ENCODE peak calls at places on chromosomes 5 and 9, in four cellular contexts. C, Z, R and G are unnamed samples.

GRCh38 chr5:139164020-139164419 is 34.1 kb downstream of the SIL1 start:
- DNase-seq in R (no peak), Z (peak; percentile 66), C (no peak), G (peak; percentile 58)

GRCh38 chr5:5658226-5658625 is 235.7 kb downstream of the ICE1 start:
- DNase-seq in Z (peak; percentile 77), R (peak; percentile 19), C (peak; percentile 9), G (no peak)

GRCh38 chr5:34833991-34834793 is 4.8 kb upstream of the TTC23L start:
- DNase-seq in Z (peak; percentile 76), R (no peak), C (no peak), G (no peak)

GRCh38 chr5:62596691-62597090 is 18.1 kb downstream of the LRRC70 start:
- DNase-seq in Z (no peak), R (no peak), C (no peak), G (no peak)

GRCh38 chr9:5089737-5090136 is 95.7 kb downstream of the INSL6 start:
- DNase-seq in R (peak; percentile 40), C (no peak), Z (no peak), G (no peak)

GRCh38 chr9:91824151-91824550 is 125.9 kb downstream of the ROR2 start:
- DNase-seq in Z (no peak), C (no peak), R (no peak), G (no peak)

GRCh38 chr9:107024193-107024592 is 161.2 kb downstream of the ZNF462 start:
- DNase-seq in C (no peak), Z (no peak), R (no peak), G (no peak)

GRCh38 chr5:95730730-95731570 is at the start of gene RHOBTB3:
- DNase-seq in Z (peak; percentile 98), R (peak; percentile 93), C (peak; percentile 73), G (peak; percentile 68)

GRCh38 chr5:181130832-181131496 is at the start of gene OR2V1:
- DNase-seq in Z (no peak), C (no peak), R (no peak), G (no peak)

GRCh38 chr5:134111741-134112647 is 2.5 kb upstream of the TCF7 start:
- DNase-seq in R (no peak), C (peak; percentile 50), Z (peak; percentile 25), G (no peak)

GRCh38 chr5:132487095-132487428 is 3.5 kb downstream of the IRF1 start:
- DNase-seq in C (no peak), Z (no peak), R (peak; percentile 16), G (no peak)

GRCh38 chr9:132381966-132382541 is 24.6 kb downstream of the TTF1 start:
- DNase-seq in Z (no peak), R (no peak), C (peak; percentile 69), G (no peak)

GRCh38 chr9:16090907-16091629 is 538.2 kb downstream of the CCDC171 start:
- DNase-seq in R (no peak), Z (no peak), C (no peak), G (no peak)